ENCODE peak calls at places on chromosomes 3 and 15, in six cellular contexts. M, N, Q, J, G and K are unnamed samples.

GRCh38 chr3:43998841-43999805 is 242.6 kb upstream of the TOPAZ1 start:
- DNase-seq in G (peak; percentile 18), M (no peak), Q (no peak), J (no peak), N (no peak), K (no peak)

GRCh38 chr3:169496402-169496801 is 167.1 kb downstream of the MECOM start:
- DNase-seq in N (no peak), J (no peak), G (no peak), M (no peak), Q (no peak), K (no peak)

GRCh38 chr3:134896696-134897095 is 101.6 kb downstream of the EPHB1 start:
- DNase-seq in G (no peak), N (no peak), M (no peak), Q (no peak), J (no peak), K (no peak)

GRCh38 chr3:44045476-44046275 is 196.0 kb upstream of the TOPAZ1 start:
- DNase-seq in J (no peak), M (peak; percentile 38), G (no peak), N (no peak), Q (no peak), K (peak; percentile 17)

GRCh38 chr3:145906755-145907154 is 254.2 kb downstream of the PLOD2 start:
- DNase-seq in J (no peak), M (no peak), G (no peak), Q (no peak), N (no peak), K (no peak)

GRCh38 chr3:13932578-13933295 is 52.9 kb upstream of the WNT7A start:
- DNase-seq in M (no peak), G (no peak), J (no peak), N (no peak), Q (no peak), K (no peak)

GRCh38 chr15:61084944-61085367 is 144.1 kb downstream of the RORA start:
- DNase-seq in N (no peak), J (no peak), Q (no peak), M (no peak), G (no peak), K (no peak)

GRCh38 chr3:63179862-63180522 is 98.1 kb upstream of the SYNPR start:
- DNase-seq in N (no peak), M (no peak), J (no peak), Q (no peak), G (no peak), K (no peak)

GRCh38 chr3:88000853-88001252 is 58.0 kb downstream of the CGGBP1 start:
- DNase-seq in M (no peak), G (peak; percentile 28), J (no peak), Q (no peak), N (no peak), K (no peak)

GRCh38 chr15:81373996-81374395 is at the start of gene TMC3:
- DNase-seq in N (no peak), G (no peak), M (no peak), Q (no peak), J (no peak), K (no peak)

GRCh38 chr15:28191832-28192231 is 92.7 kb upstream of the OCA2 start:
- DNase-seq in N (peak; percentile 46), J (no peak), M (peak; percentile 30), Q (no peak), G (peak; percentile 73), K (peak; percentile 10)

GRCh38 chr3:13482106-13482690 is 2.1 kb downstream of the HDAC11 start:
- DNase-seq in J (no peak), M (no peak), G (no peak), Q (no peak), N (no peak), K (no peak)

GRCh38 chr3:71753716-71754609 is at the start of gene GPR27:
- DNase-seq in Q (no peak), M (no peak), G (peak; percentile 34), J (no peak), N (peak; percentile 8), K (no peak)

GRCh38 chr3:43378066-43378935 is 92.0 kb downstream of the SNRK start:
- DNase-seq in G (peak; percentile 44), M (peak; percentile 36), J (peak; percentile 39), N (no peak), Q (no peak), K (no peak)

GRCh38 chr3:7734456-7734855 is 767.2 kb upstream of the LMCD1 start:
- DNase-seq in J (no peak), N (no peak), M (no peak), Q (no peak), G (peak; percentile 48), K (no peak)

GRCh38 chr3:117463276-117463675 is 753.7 kb downstream of the TUSC7 start:
- DNase-seq in G (no peak), Q (no peak), J (no peak), M (no peak), N (no peak), K (no peak)

GRCh38 chr15:47292638-47293037 is 424.7 kb upstream of the SEMA6D start:
- DNase-seq in N (no peak), G (no peak), M (no peak), Q (no peak), J (no peak), K (no peak)

GRCh38 chr15:42836251-42836650 is 84.3 kb downstream of the TTBK2 start:
- DNase-seq in M (no peak), N (no peak), G (peak; percentile 7), J (no peak), Q (no peak), K (no peak)

GRCh38 chr3:196162679-196163078 is 48.5 kb downstream of the ZDHHC19 start:
- DNase-seq in Q (no peak), J (no peak), N (no peak), M (no peak), G (no peak), K (no peak)

GRCh38 chr3:196163212-196163611 is 48.0 kb downstream of the ZDHHC19 start:
- DNase-seq in G (no peak), N (no peak), J (no peak), Q (no peak), M (no peak), K (no peak)

GRCh38 chr3:196164576-196164975 is 46.6 kb downstream of the ZDHHC19 start:
- DNase-seq in N (no peak), Q (no peak), M (no peak), J (no peak), G (no peak), K (no peak)

GRCh38 chr3:196165850-196166249 is 45.4 kb downstream of the ZDHHC19 start:
- DNase-seq in G (no peak), J (no peak), M (no peak), N (no peak), Q (no peak), K (no peak)

DNA sequence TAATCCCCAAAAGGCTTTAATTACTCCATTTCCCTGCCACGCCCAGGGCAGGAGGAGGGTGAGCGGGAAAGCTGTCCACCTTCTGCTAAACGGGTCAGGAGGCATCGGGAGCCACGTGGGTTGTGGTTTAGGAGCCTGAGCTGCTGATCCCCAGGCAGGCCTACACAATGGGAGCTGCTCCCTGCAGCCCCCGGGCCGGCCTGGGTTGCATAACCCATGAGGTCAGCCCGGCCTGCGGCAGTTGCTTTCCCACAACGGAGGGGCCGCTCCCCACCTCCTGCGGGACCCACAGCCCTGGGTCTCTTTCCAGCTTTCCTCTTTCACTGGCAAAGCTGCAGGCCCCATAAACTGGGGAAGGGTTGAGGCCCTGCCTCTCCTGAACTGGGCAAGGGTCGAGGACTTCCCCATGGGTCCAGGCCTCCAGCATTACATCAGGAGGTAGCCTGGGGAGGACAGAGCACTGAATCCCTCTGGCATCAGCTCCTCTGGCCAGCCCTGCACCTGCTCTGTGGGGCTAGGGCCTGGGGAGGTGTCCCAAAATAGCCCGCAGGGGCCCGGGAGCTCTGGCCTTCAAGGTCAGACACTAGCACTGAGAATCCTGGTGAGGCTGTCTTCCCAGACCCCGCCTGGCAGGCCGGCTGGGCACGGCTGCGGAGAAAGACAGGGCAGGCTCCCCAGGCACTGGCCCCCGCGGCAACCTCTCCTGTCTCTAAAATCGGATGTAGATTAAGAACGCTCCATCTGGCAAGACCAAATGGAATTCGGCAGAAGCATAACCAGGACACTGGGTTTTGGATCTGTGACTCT is 47.3 kb downstream of the ZDHHC19 start:
- DNase-seq in G (no peak), N (peak; percentile 40), M (no peak), Q (no peak), J (no peak), K (no peak)
- H3K4me3 ChIP-seq in G (no peak overlapping the region), N (no peak overlapping the region), M (no peak overlapping the region), Q (no peak overlapping the region), J (no peak overlapping the region), K (no peak overlapping the region)

DNA sequence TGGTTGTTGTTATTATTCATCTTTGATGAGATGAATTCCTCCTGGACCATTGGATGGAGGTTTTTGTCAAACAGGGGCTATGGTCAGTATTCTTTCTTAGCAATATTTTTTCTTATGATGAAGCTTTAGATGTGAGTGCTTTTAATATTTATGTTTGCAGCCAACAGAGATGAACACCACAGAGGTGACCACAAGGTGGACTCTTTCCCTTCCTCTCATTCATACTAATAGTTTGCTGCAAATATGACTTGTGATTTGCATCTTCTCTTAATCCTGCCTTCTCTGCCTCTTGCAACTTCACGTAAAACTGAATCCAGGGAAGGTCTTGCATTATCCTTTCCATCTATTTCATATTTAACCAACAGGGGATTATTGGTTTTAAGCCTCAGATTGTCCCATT is 473.1 kb upstream of the UBE2E2 start:
- DNase-seq in M (no peak), N (no peak), J (no peak), Q (no peak), G (peak; percentile 11), K (no peak)
- TF ChIP-seq CTCF in M (no peak), N (no peak), J (peak; percentile 2), Q (no peak), G (peak; percentile 24), K (no peak)

DNA sequence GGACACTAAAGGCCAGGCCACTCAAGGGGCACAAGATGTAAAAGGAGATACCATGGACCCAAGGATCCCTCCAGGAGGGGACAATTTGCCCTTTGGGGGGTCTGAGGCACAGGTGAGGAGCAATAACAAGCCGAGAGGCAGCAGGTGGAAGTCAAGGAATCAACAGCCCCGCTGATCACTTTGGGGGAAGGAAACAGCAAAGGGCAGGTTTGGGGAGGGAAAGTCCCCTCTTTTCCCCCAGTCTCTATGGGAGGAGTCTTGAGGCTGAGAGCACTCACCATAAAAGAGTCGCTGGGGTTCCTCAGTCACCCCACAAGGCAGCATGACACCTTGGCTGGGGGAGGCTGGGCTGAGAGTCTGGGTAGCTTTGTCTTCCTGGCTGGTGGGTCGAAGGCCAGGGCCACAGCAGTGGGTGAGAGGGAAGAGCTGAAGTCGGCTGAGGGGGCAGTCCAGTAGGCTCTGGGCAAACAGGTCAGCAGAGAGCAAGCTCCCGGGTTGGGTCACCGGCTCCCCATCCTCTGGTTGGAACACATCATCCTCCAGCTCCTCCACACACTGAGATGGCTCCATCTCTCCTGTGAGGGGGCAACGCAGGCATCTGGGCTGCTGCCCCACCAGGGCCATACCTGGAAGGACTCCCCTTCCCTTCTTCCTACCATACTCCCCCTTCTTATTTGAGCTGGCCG is 3.0 kb downstream of the BMF start:
- DNase-seq in J (no peak), M (no peak), N (no peak), Q (no peak), G (no peak), K (no peak)
- H3K4me3 ChIP-seq in J (no peak overlapping the region), M (no peak overlapping the region), N (no peak overlapping the region), Q (no peak overlapping the region), G (no peak overlapping the region), K (no peak overlapping the region)

DNA sequence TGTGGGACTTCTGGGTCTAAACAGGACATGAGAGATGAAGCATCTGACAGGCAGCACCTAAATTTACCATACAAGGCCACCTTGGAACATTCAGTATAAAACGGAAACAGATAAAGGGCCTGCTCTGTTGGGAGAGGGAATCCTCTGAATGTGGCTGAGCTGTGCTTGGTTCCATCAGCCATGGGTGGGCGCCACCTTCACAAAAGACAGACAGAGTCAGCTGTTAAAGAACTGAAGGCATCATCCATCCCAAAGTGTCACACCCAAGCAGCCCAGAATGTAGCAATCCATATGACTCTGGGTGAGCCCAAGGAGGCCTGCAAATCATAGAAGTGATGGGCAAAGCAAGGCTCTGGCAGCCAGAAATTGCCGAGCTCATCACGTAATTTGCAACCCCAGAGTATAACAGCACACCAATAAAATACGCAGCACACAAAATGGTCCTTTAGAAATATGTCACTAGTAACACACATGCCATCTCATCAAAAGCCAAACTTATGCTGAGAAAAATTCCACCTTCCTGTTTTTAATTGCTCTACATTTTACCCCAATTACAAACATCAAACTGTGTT is 24.8 kb upstream of the RBP1 start:
- DNase-seq in J (peak; percentile 8), Q (no peak), N (no peak), G (peak; percentile 13), M (no peak), K (no peak)
- TF ChIP-seq CTCF in J (peak; percentile 58), Q (peak; percentile 14), N (no peak), G (peak; percentile 30), M (no peak), K (no peak)